ENCODE peak calls at places on chromosomes 16 and 17, in eight cellular contexts. T is tibial artery; Y is NCI-H2081; I is MV-4-11; V is T-helper 1 cell; C is body of pancreas; L is NCI-H1092 treated with DMSO at 0.1 percent for 48 hours; Z is activated naive CD4-positive, alpha-beta T cell treated with anti-CD3 and anti-CD28 coated beads for 36 hours. P is an unnamed sample.

GRCh38 chr17:10127819-10128375 is 70.5 kb downstream of the GAS7 start:
- DNase-seq in V (no peak), C (peak), L (no peak), Z (no peak), I (no peak), T (peak), Y (no peak), P (peak)

GRCh38 chr17:46190763-46191162 is 2.5 kb downstream of the KANSL1 start:
- DNase-seq in C (no peak), I (no peak), V (no peak), Y (no peak), L (no peak), Z (no peak), T (no peak), P (no peak)

GRCh38 chr16:86819523-86819887 is 241.2 kb downstream of the FOXL1 start:
- DNase-seq in I (no peak), V (no peak), C (no peak), T (no peak), Y (no peak), Z (no peak), L (no peak), P (no peak)

GRCh38 chr17:68821860-68822693 is 133.1 kb downstream of the ABCA8 start:
- DNase-seq in C (no peak), Z (no peak), V (no peak), T (no peak), L (no peak), Y (no peak), I (no peak), P (no peak)

GRCh38 chr17:19539841-19540311 is 6.2 kb downstream of the SLC47A1 start:
- DNase-seq in C (no peak), I (no peak), Y (no peak), L (no peak), Z (no peak), V (no peak), T (no peak), P (no peak)

GRCh38 chr17:17387461-17388362 is 84.5 kb downstream of the NT5M start:
- DNase-seq in Z (no peak), L (peak), C (peak), V (no peak), Y (peak), T (no peak), I (no peak), P (no peak)

GRCh38 chr16:10040136-10041080 is 141.8 kb downstream of the GRIN2A start:
- DNase-seq in Z (no peak), I (no peak), Y (no peak), C (no peak), V (no peak), L (no peak), T (no peak), P (no peak)

GRCh38 chr16:49049191-49049590 is 232.4 kb downstream of the CBLN1 start:
- DNase-seq in V (no peak), Z (no peak), L (no peak), Y (no peak), T (no peak), I (no peak), C (no peak), P (no peak)

GRCh38 chr17:38727661-38728220 is 2.4 kb upstream of the CISD3 start:
- DNase-seq in T (no peak), Y (no peak), C (no peak), V (no peak), Z (peak), L (no peak), I (no peak), P (no peak)

GRCh38 chr17:31456814-31457213 is 65.3 kb downstream of the RAB11FIP4 start:
- DNase-seq in Z (no peak), I (no peak), C (no peak), L (no peak), Y (no peak), T (no peak), V (no peak), P (no peak)

GRCh38 chr16:49766280-49766679 is 89.6 kb downstream of the ZNF423 start:
- DNase-seq in C (no peak), L (no peak), V (no peak), T (no peak), I (no peak), Y (no peak), Z (no peak), P (no peak)

GRCh38 chr16:22183901-22184614 is 21.8 kb downstream of the SDR42E2 start:
- DNase-seq in V (no peak), Z (no peak), I (no peak), C (no peak), Y (no peak), L (no peak), T (no peak), P (no peak)

GRCh38 chr17:36643086-36643685 is 41.8 kb downstream of the MRM1 start:
- DNase-seq in L (peak), V (no peak), C (no peak), Y (no peak), Z (no peak), T (no peak), I (no peak), P (no peak)

GRCh38 chr17:82952019-82952418 is 112.2 kb upstream of the ZNF750 start:
- DNase-seq in C (peak), V (no peak), T (no peak), I (no peak), Z (no peak), L (no peak), Y (no peak), P (no peak)

GRCh38 chr16:87409153-87409552 is 17.0 kb downstream of the MAP1LC3B start:
- DNase-seq in Y (no peak), L (no peak), T (no peak), Z (no peak), V (no peak), C (no peak), I (no peak), P (no peak)

GRCh38 chr16:46649571-46649970 is 28.4 kb upstream of the SHCBP1 start:
- DNase-seq in C (peak), T (peak), V (no peak), I (no peak), Y (no peak), Z (no peak), L (no peak), P (no peak)

GRCh38 chr17:80106751-80107150 is 5.4 kb downstream of the GAA start:
- DNase-seq in L (no peak), C (no peak), Z (no peak), V (no peak), I (no peak), Y (no peak), T (no peak), P (no peak)

GRCh38 chr17:80724723-80725388 is 180.2 kb downstream of the RPTOR start:
- DNase-seq in Z (no peak), V (no peak), L (no peak), I (no peak), T (no peak), C (no peak), Y (no peak), P (no peak)

GRCh38 chr17:16460796-16461605 is 31.0 kb downstream of the LRRC75A start:
- DNase-seq in Z (no peak), Y (no peak), T (no peak), L (no peak), V (no peak), C (no peak), I (no peak), P (no peak)